ENCODE peak calls at places on chromosomes 6 and 20, in eight cellular contexts. S, F, C, Q, M, Z, A and R are unnamed samples.

GRCh38 chr20:36631651-36632050 is 14.3 kb downstream of the SLA2 start:
- DNase-seq in Q (no peak), A (no peak), C (no peak), S (no peak), F (no peak), Z (no peak), M (no peak), R (no peak)

GRCh38 chr6:81696505-81696904 is 56.0 kb downstream of the TENT5A start:
- DNase-seq in Q (no peak), Z (peak; percentile 61), M (no peak), S (no peak), C (no peak), F (no peak), A (no peak), R (peak; percentile 21)

GRCh38 chr6:107360476-107360875 is 98.9 kb downstream of the PDSS2 start:
- DNase-seq in C (no peak), A (no peak), S (no peak), Z (no peak), F (no peak), M (no peak), Q (no peak), R (no peak)

GRCh38 chr6:109454483-109455160 is 950 bp downstream of the MICAL1 start:
- DNase-seq in Z (peak; percentile 61), M (peak; percentile 52), Q (no peak), C (peak; percentile 39), S (peak; percentile 93), F (no peak), A (no peak), R (peak; percentile 66)

GRCh38 chr20:43910564-43910963 is 4.1 kb upstream of the TOX2 start:
- DNase-seq in Z (peak; percentile 76), C (no peak), A (no peak), M (no peak), S (no peak), Q (no peak), F (no peak), R (no peak)

GRCh38 chr20:63253438-63254236 is 626 bp downstream of the NKAIN4 start:
- DNase-seq in Q (no peak), M (no peak), C (no peak), F (no peak), Z (no peak), A (peak; percentile 72), S (no peak), R (no peak)

GRCh38 chr6:147201885-147202515 is 2.2 kb upstream of the STXBP5 start:
- DNase-seq in C (no peak), Z (no peak), F (peak; percentile 78), S (no peak), M (no peak), Q (peak; percentile 15), A (peak; percentile 74), R (no peak)

GRCh38 chr6:170162011-170162770 is 128.7 kb downstream of the DLL1 start:
- DNase-seq in A (no peak), M (no peak), C (no peak), S (no peak), F (no peak), Z (no peak), Q (no peak), R (no peak)

GRCh38 chr20:62220666-62221568 is 839 bp upstream of the HRH3 start:
- DNase-seq in F (no peak), S (no peak), Q (no peak), Z (no peak), A (peak; percentile 27), C (no peak), M (no peak), R (no peak)

GRCh38 chr6:122020588-122021271 is 378.7 kb upstream of the HSF2 start:
- DNase-seq in Q (no peak), S (no peak), Z (no peak), C (no peak), M (no peak), A (no peak), F (no peak), R (no peak)

GRCh38 chr20:63282946-63283345 is 10.0 kb upstream of the COL20A1 start:
- DNase-seq in Z (no peak), A (no peak), M (no peak), Q (peak; percentile 10), C (no peak), F (no peak), S (no peak), R (no peak)

GRCh38 chr6:53159558-53159957 is 10.9 kb upstream of the GCM1 start:
- DNase-seq in F (no peak), Z (no peak), Q (no peak), S (no peak), A (peak; percentile 58), C (no peak), M (no peak), R (no peak)

GRCh38 chr6:8065519-8065911 is 1.3 kb upstream of the BLOC1S5 start:
- DNase-seq in C (no peak), Z (no peak), M (no peak), A (no peak), Q (no peak), F (no peak), S (no peak), R (no peak)

GRCh38 chr20:13447385-13448180 is 191.1 kb downstream of the TASP1 start:
- DNase-seq in S (no peak), A (no peak), Z (no peak), C (no peak), Q (no peak), F (no peak), M (no peak), R (no peak)

GRCh38 chr6:6843057-6843627 is 254.6 kb downstream of the LY86 start:
- DNase-seq in Q (no peak), S (no peak), A (peak; percentile 71), Z (no peak), F (no peak), C (no peak), M (no peak), R (no peak)

GRCh38 chr6:6918216-6918983 is 189.4 kb upstream of the RREB1 start:
- DNase-seq in Q (no peak), Z (no peak), C (no peak), A (no peak), S (peak; percentile 45), F (peak; percentile 29), M (no peak), R (no peak)

GRCh38 chr6:121811106-121811505 is 375.7 kb downstream of the GJA1 start:
- DNase-seq in A (no peak), Q (no peak), Z (no peak), C (no peak), M (no peak), S (no peak), F (no peak), R (no peak)

GRCh38 chr20:53888951-53889350 is 181.4 kb downstream of the BCAS1 start:
- DNase-seq in M (no peak), Q (no peak), S (no peak), C (no peak), F (no peak), A (no peak), Z (no peak), R (no peak)

GRCh38 chr20:50642288-50642803 is 49.0 kb downstream of the RIPOR3 start:
- DNase-seq in C (no peak), S (no peak), Q (no peak), A (peak; percentile 98), Z (no peak), M (no peak), F (peak; percentile 31), R (no peak)

GRCh38 chr6:129744201-129744879 is 34.4 kb upstream of the ARHGAP18 start:
- DNase-seq in F (no peak), Z (no peak), C (no peak), S (no peak), M (no peak), Q (no peak), A (peak; percentile 78), R (no peak)

GRCh38 chr6:72624557-72625160 is 2.8 kb downstream of the KCNQ5 start:
- DNase-seq in A (peak; percentile 16), F (peak; percentile 57), Q (no peak), S (no peak), M (no peak), Z (peak; percentile 41), C (no peak), R (no peak)

GRCh38 chr6:121678245-121678644 is 242.8 kb downstream of the GJA1 start:
- DNase-seq in C (no peak), S (no peak), Z (no peak), Q (no peak), F (no peak), A (no peak), M (no peak), R (no peak)

DNA sequence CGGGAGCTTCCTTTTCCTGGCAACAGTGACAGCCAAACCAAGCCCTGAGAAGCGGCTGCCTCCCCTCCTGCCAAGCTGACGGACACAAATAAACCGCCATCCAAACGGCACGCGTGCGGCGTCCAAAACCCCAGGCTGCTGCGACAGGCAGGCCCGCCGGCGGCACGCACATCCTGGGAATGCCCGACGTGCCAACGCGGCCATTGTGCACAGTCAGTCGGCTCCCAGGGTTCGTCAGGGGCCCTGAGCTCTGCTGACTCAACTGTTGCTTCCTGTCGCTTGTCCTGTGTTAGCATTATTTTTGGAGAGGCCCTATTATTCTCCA is 6.8 kb downstream of the JAG1 start:
- DNase-seq in C (no peak), S (no peak), F (no peak), Z (no peak), A (no peak), M (no peak), Q (peak; percentile 59), R (no peak)
- H3K4me1 ChIP-seq in C (peaks cover 4% of the 10 kb centered on the region), S (no peaks in the 10 kb centered on the region), F (peaks cover 7% of the 10 kb centered on the region), Z (peaks cover 5% of the 10 kb centered on the region), A (peaks cover 29% of the 10 kb centered on the region), M (no peaks in the 10 kb centered on the region), Q (peaks cover 43% of the 10 kb centered on the region), R (peaks cover 14% of the 10 kb centered on the region)

GRCh38 chr6:144063246-144063743 is 32.1 kb downstream of the SF3B5 start:
- DNase-seq in M (no peak), C (peak; percentile 28), Q (no peak), Z (no peak), F (peak; percentile 29), S (no peak), A (peak; percentile 13), R (peak; percentile 35)
- H3K27ac ChIP-seq in M (peak overlapping the region; percentile 74), C (peak overlapping the region; percentile 87), Q (no peak overlapping the region), Z (no peak overlapping the region), F (peak overlapping the region; percentile 83), S (peak overlapping the region; percentile 88), A (no peak overlapping the region), R (peak overlapping the region; percentile 98)

DNA sequence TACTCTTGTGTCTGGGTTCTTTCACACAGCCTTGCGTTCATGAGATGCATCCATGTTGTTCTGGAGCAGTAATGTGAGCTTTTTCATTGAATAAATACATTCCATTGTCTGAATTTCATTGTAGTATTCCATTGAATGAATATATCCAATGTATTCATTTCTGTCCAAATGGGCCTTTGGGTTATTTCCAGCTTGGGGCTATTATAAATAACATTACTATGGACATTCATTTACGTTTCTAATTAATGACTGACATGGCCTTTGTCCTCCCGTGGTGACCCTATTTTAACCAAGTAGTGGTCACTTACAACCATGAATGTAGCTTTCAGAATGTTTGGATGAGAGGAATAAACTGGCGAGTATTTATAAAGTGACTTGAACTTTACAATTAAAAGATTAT is 30.1 kb upstream of the NAA20 start:
- DNase-seq in S (no peak), Q (no peak), C (no peak), Z (no peak), M (no peak), A (no peak), F (no peak), R (no peak)
- H3K4me1 ChIP-seq in S (no peaks in the 10 kb centered on the region), Q (peaks cover 47% of the 10 kb centered on the region), C (no peaks in the 10 kb centered on the region), Z (no peaks in the 10 kb centered on the region), M (no peaks in the 10 kb centered on the region), A (no peaks in the 10 kb centered on the region), F (no peaks in the 10 kb centered on the region), R (no peaks in the 10 kb centered on the region)

DNA sequence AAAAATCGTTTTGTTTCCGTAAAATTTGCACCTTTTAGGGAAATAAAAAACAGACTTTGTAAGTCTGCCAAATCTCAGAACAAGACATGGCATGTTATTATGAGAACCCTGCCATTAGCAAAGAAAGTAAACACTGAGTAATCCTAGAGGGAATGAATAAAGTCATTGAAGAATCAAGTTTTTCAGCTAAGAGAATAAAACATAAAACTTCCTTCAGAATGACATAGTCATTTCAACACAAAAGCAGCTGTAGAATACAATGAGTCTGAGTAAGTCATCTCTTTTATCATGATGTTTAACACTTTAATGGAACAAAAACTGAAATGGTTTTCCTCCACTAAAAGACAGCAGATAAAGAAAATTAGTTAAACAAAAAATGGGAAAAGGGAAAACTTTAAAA is 10.3 kb upstream of the DST start:
- DNase-seq in Q (no peak), C (no peak), S (no peak), A (no peak), F (no peak), M (no peak), Z (no peak), R (no peak)
- H3K27ac ChIP-seq in Q (peak overlapping the region; percentile 24), C (peak overlapping the region; percentile 92), S (no peak overlapping the region), A (no peak overlapping the region), F (no peak overlapping the region), M (peak overlapping the region; percentile 7), Z (no peak overlapping the region), R (no peak overlapping the region)